ENCODE peak calls at places on chromosome 15, in nine cellular contexts. One of them, this sample, is unnamed.

GRCh38 chr15:84985158-84985557 is 3.5 kb downstream of the PDE8A start:
- DNase-seq in posterior vena cava: no peak
- DNase-seq in astrocyte: no peak
- DNase-seq in activated naive CD8-positive, alpha-beta T cell treated with anti-CD3 and anti-CD28 coated beads, Interleukin-2, amount 50 U/mL, for 16 hours: no peak
- DNase-seq in lung: no peak
- DNase-seq in thyroid gland: no peak
- DNase-seq in RPMI8226: no peak
- DNase-seq in right cardiac atrium: no peak
- DNase-seq in NCI-H1092 treated with DMSO at 0.1 percent for 48 hours: no peak
- DNase-seq in this sample: no peak

GRCh38 chr15:78103406-78104118 is 11.2 kb downstream of the SH2D7 start:
- DNase-seq in posterior vena cava: no peak
- DNase-seq in astrocyte: no peak
- DNase-seq in activated naive CD8-positive, alpha-beta T cell treated with anti-CD3 and anti-CD28 coated beads, Interleukin-2, amount 50 U/mL, for 16 hours: peak
- DNase-seq in lung: no peak
- DNase-seq in thyroid gland: peak
- DNase-seq in RPMI8226: no peak
- DNase-seq in right cardiac atrium: no peak
- DNase-seq in NCI-H1092 treated with DMSO at 0.1 percent for 48 hours: no peak
- DNase-seq in this sample: no peak

GRCh38 chr15:80991446-80991845 is 1.8 kb upstream of the MESD start:
- DNase-seq in posterior vena cava: peak
- DNase-seq in astrocyte: no peak
- DNase-seq in activated naive CD8-positive, alpha-beta T cell treated with anti-CD3 and anti-CD28 coated beads, Interleukin-2, amount 50 U/mL, for 16 hours: no peak
- DNase-seq in lung: peak
- DNase-seq in thyroid gland: no peak
- DNase-seq in RPMI8226: peak
- DNase-seq in right cardiac atrium: peak
- DNase-seq in NCI-H1092 treated with DMSO at 0.1 percent for 48 hours: no peak
- DNase-seq in this sample: no peak

GRCh38 chr15:64045106-64045435 is 1.2 kb downstream of the DAPK2 start:
- DNase-seq in posterior vena cava: no peak
- DNase-seq in astrocyte: no peak
- DNase-seq in activated naive CD8-positive, alpha-beta T cell treated with anti-CD3 and anti-CD28 coated beads, Interleukin-2, amount 50 U/mL, for 16 hours: no peak
- DNase-seq in lung: peak
- DNase-seq in thyroid gland: peak
- DNase-seq in RPMI8226: no peak
- DNase-seq in right cardiac atrium: no peak
- DNase-seq in NCI-H1092 treated with DMSO at 0.1 percent for 48 hours: no peak
- DNase-seq in this sample: no peak

GRCh38 chr15:62135532-62136134 is 29.5 kb downstream of the C2CD4B start:
- DNase-seq in posterior vena cava: no peak
- DNase-seq in astrocyte: peak
- DNase-seq in activated naive CD8-positive, alpha-beta T cell treated with anti-CD3 and anti-CD28 coated beads, Interleukin-2, amount 50 U/mL, for 16 hours: no peak
- DNase-seq in lung: no peak
- DNase-seq in thyroid gland: peak
- DNase-seq in RPMI8226: no peak
- DNase-seq in right cardiac atrium: peak
- DNase-seq in NCI-H1092 treated with DMSO at 0.1 percent for 48 hours: no peak
- DNase-seq in this sample: no peak

GRCh38 chr15:68053001-68053400 is 1.1 kb upstream of the PIAS1 start:
- DNase-seq in posterior vena cava: no peak
- DNase-seq in astrocyte: no peak
- DNase-seq in activated naive CD8-positive, alpha-beta T cell treated with anti-CD3 and anti-CD28 coated beads, Interleukin-2, amount 50 U/mL, for 16 hours: no peak
- DNase-seq in lung: no peak
- DNase-seq in thyroid gland: no peak
- DNase-seq in RPMI8226: no peak
- DNase-seq in right cardiac atrium: no peak
- DNase-seq in NCI-H1092 treated with DMSO at 0.1 percent for 48 hours: no peak
- DNase-seq in this sample: no peak

GRCh38 chr15:85073556-85074194 is 92.0 kb downstream of the PDE8A start:
- DNase-seq in posterior vena cava: no peak
- DNase-seq in astrocyte: peak
- DNase-seq in activated naive CD8-positive, alpha-beta T cell treated with anti-CD3 and anti-CD28 coated beads, Interleukin-2, amount 50 U/mL, for 16 hours: no peak
- DNase-seq in lung: no peak
- DNase-seq in thyroid gland: no peak
- DNase-seq in RPMI8226: no peak
- DNase-seq in right cardiac atrium: no peak
- DNase-seq in NCI-H1092 treated with DMSO at 0.1 percent for 48 hours: no peak
- DNase-seq in this sample: no peak

GRCh38 chr15:57165992-57166391 is 210.3 kb upstream of the CGNL1 start:
- DNase-seq in posterior vena cava: no peak
- DNase-seq in astrocyte: peak
- DNase-seq in activated naive CD8-positive, alpha-beta T cell treated with anti-CD3 and anti-CD28 coated beads, Interleukin-2, amount 50 U/mL, for 16 hours: no peak
- DNase-seq in lung: no peak
- DNase-seq in thyroid gland: no peak
- DNase-seq in RPMI8226: no peak
- DNase-seq in right cardiac atrium: no peak
- DNase-seq in NCI-H1092 treated with DMSO at 0.1 percent for 48 hours: no peak
- DNase-seq in this sample: no peak

GRCh38 chr15:90624278-90624930 is 92.7 kb upstream of the BLM start:
- DNase-seq in posterior vena cava: peak
- DNase-seq in astrocyte: no peak
- DNase-seq in activated naive CD8-positive, alpha-beta T cell treated with anti-CD3 and anti-CD28 coated beads, Interleukin-2, amount 50 U/mL, for 16 hours: no peak
- DNase-seq in lung: no peak
- DNase-seq in thyroid gland: no peak
- DNase-seq in RPMI8226: no peak
- DNase-seq in right cardiac atrium: no peak
- DNase-seq in NCI-H1092 treated with DMSO at 0.1 percent for 48 hours: no peak
- DNase-seq in this sample: no peak

GRCh38 chr15:55884223-55884622 is 109.2 kb downstream of the NEDD4 start:
- DNase-seq in posterior vena cava: no peak
- DNase-seq in astrocyte: peak
- DNase-seq in activated naive CD8-positive, alpha-beta T cell treated with anti-CD3 and anti-CD28 coated beads, Interleukin-2, amount 50 U/mL, for 16 hours: no peak
- DNase-seq in lung: no peak
- DNase-seq in thyroid gland: no peak
- DNase-seq in RPMI8226: no peak
- DNase-seq in right cardiac atrium: no peak
- DNase-seq in NCI-H1092 treated with DMSO at 0.1 percent for 48 hours: no peak
- DNase-seq in this sample: no peak

GRCh38 chr15:99503411-99503810 is 62.4 kb upstream of the MEF2A start:
- DNase-seq in posterior vena cava: no peak
- DNase-seq in astrocyte: no peak
- DNase-seq in activated naive CD8-positive, alpha-beta T cell treated with anti-CD3 and anti-CD28 coated beads, Interleukin-2, amount 50 U/mL, for 16 hours: no peak
- DNase-seq in lung: no peak
- DNase-seq in thyroid gland: no peak
- DNase-seq in RPMI8226: no peak
- DNase-seq in right cardiac atrium: no peak
- DNase-seq in NCI-H1092 treated with DMSO at 0.1 percent for 48 hours: no peak
- DNase-seq in this sample: no peak

GRCh38 chr15:29454506-29454905 is 184.9 kb upstream of the NSMCE3 start:
- DNase-seq in posterior vena cava: no peak
- DNase-seq in astrocyte: no peak
- DNase-seq in activated naive CD8-positive, alpha-beta T cell treated with anti-CD3 and anti-CD28 coated beads, Interleukin-2, amount 50 U/mL, for 16 hours: no peak
- DNase-seq in lung: no peak
- DNase-seq in thyroid gland: no peak
- DNase-seq in RPMI8226: no peak
- DNase-seq in right cardiac atrium: peak
- DNase-seq in NCI-H1092 treated with DMSO at 0.1 percent for 48 hours: no peak
- DNase-seq in this sample: no peak